ENCODE peak calls at places on chromosomes 13 and 19, in ten cellular contexts. N is right atrium auricular region, P is esophagus muscularis mucosa, A is cardiac muscle cell, Y is nephron progenitor cell, V is AG09319, K is hepatocyte, B is AG09309, J is fibroblast of pulmonary artery, X is lower leg skin. T is an unnamed sample.

GRCh38 chr19:7832781-7833180 is 2.8 kb downstream of the EVI5L start:
- DNase-seq in K (no peak), N (no peak), Y (no peak), J (peak; percentile 30), P (no peak), B (no peak), X (no peak), A (no peak), V (no peak), T (no peak)

GRCh38 chr19:53898680-53899341 is 10.3 kb upstream of the CACNG7 start:
- DNase-seq in X (no peak), Y (peak; percentile 82), B (no peak), N (no peak), P (no peak), J (no peak), A (no peak), V (no peak), K (no peak), T (no peak)

GRCh38 chr19:38898788-38899446 is 501 bp downstream of the SIRT2 start:
- DNase-seq in V (no peak), K (no peak), Y (peak; percentile 18), J (peak; percentile 24), P (no peak), X (no peak), A (peak; percentile 18), B (no peak), N (peak; percentile 61), T (peak; percentile 10)

GRCh38 chr19:46077815-46078167 is 37.0 kb upstream of the IGFL4 start:
- DNase-seq in J (no peak), N (no peak), V (no peak), Y (no peak), X (no peak), K (no peak), A (no peak), B (no peak), P (no peak), T (no peak)

GRCh38 chr13:96621634-96622033 is 372.6 kb downstream of the OXGR1 start:
- DNase-seq in K (no peak), Y (no peak), V (no peak), X (no peak), P (no peak), J (no peak), B (no peak), A (no peak), N (no peak), T (no peak)

GRCh38 chr13:48120246-48120645 is 25.3 kb upstream of the MED4 start:
- DNase-seq in N (no peak), X (no peak), V (no peak), J (no peak), P (no peak), A (no peak), B (no peak), Y (no peak), K (no peak), T (no peak)

GRCh38 chr19:13633109-13633508 is 126.8 kb upstream of the CACNA1A start:
- DNase-seq in X (no peak), P (no peak), N (no peak), A (peak; percentile 31), J (no peak), Y (peak; percentile 41), K (peak; percentile 66), B (no peak), V (peak; percentile 22), T (peak; percentile 71)

GRCh38 chr19:14347999-14348889 is 33.0 kb upstream of the ADGRE5 start:
- DNase-seq in J (peak; percentile 59), K (peak; percentile 77), N (peak; percentile 64), A (peak; percentile 70), V (no peak), B (no peak), P (no peak), X (peak; percentile 94), Y (peak; percentile 78), T (peak; percentile 38)

DNA sequence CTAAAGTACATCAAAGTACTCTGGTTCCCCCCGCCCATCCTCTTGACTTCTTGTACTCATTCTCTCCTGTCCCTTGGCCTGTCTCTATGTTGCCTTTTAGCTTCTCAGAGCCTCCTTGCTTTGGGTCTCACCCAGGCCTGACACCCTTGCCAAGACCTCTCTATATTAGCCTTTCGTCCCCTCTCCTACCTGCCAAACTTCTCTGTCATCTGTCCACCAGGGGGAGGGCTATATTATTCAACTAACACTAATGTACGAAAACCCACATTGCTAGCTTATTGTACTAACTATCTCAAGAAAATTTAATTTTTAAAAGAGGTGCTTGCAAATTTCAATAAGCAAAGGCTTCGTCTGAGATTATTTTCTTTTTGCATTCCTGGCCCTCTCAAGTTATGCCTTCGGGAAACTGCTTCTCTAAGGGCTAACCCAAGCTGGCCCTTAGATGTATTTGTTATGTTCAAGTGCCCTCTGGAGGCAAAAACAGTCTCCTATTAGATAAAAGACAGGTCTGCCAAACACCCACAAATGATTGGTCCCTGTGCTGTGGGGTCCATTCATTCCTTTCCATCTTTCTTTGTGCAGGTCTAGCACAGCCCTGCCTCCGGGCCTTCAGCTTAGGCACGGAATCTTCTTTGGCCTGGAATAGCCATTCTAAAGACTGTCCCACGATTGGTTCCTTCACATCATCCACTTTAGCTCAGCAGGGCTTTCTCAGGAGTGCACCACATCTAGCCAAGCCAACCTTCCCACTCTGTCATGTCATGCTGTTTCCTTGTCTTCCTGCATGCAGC is 6.4 kb upstream of the MRPS31 start:
- DNase-seq in X (no peak), Y (peak; percentile 30), V (no peak), J (peak; percentile 67), A (peak; percentile 71), B (no peak), P (no peak), N (no peak), K (peak; percentile 70), T (peak; percentile 65)
- TF ChIP-seq CTCF in X (peak; percentile 19), Y (peak; percentile 75), V (peak; percentile 49), J (peak; percentile 55), A (peak; percentile 63), B (peak; percentile 48), P (peak; percentile 62), N (peak; percentile 84), K (peak; percentile 66), T (peak; percentile 54)

GRCh38 chr13:104565888-104566287 is 1499.7 kb upstream of the SLC10A2 start:
- DNase-seq in K (no peak), A (no peak), J (no peak), B (no peak), P (no peak), Y (no peak), V (no peak), X (no peak), N (no peak), T (no peak)

GRCh38 chr13:104571890-104572229 is 1505.6 kb upstream of the SLC10A2 start:
- DNase-seq in V (no peak), A (no peak), Y (no peak), N (no peak), B (no peak), J (no peak), X (no peak), P (no peak), K (no peak), T (no peak)

GRCh38 chr13:104577029-104577820 is 1511.0 kb upstream of the SLC10A2 start:
- DNase-seq in B (no peak), A (no peak), P (no peak), J (peak; percentile 49), V (no peak), Y (no peak), K (no peak), X (no peak), N (no peak), T (no peak)

GRCh38 chr13:104567114-104567513 is 1500.9 kb upstream of the SLC10A2 start:
- DNase-seq in J (no peak), X (no peak), K (no peak), B (no peak), P (no peak), A (no peak), Y (no peak), V (no peak), N (no peak), T (no peak)

GRCh38 chr13:104571161-104571889 is 1505.1 kb upstream of the SLC10A2 start:
- DNase-seq in A (peak; percentile 81), B (no peak), J (peak; percentile 92), X (peak; percentile 90), Y (peak; percentile 60), K (peak; percentile 87), P (no peak), V (no peak), N (peak; percentile 86), T (peak; percentile 95)
- TF ChIP-seq CTCF in A (peak; percentile 89), B (peak; percentile 49), J (peak; percentile 96), X (no peak), Y (peak; percentile 81), K (peak; percentile 85), P (peak; percentile 76), V (no peak), N (peak; percentile 77), T (peak; percentile 85)

GRCh38 chr13:93231867-93232266 is 5.3 kb downstream of the GPC6 start:
- DNase-seq in X (no peak), Y (no peak), V (no peak), K (peak; percentile 32), P (no peak), A (no peak), N (no peak), J (no peak), B (no peak), T (no peak)

GRCh38 chr13:93233997-93234416 is 7.4 kb downstream of the GPC6 start:
- DNase-seq in A (no peak), X (no peak), B (no peak), K (peak; percentile 23), V (no peak), J (no peak), Y (no peak), N (no peak), P (no peak), T (no peak)

GRCh38 chr13:93235258-93236015 is 8.8 kb downstream of the GPC6 start:
- DNase-seq in B (no peak), Y (no peak), K (no peak), J (peak; percentile 40), X (no peak), N (no peak), P (no peak), A (no peak), V (no peak), T (peak; percentile 43)

GRCh38 chr13:93230466-93230865 is 3.9 kb downstream of the GPC6 start:
- DNase-seq in X (no peak), N (no peak), A (no peak), B (peak; percentile 67), Y (no peak), P (no peak), J (peak; percentile 85), V (no peak), K (peak; percentile 22), T (peak; percentile 69)

DNA sequence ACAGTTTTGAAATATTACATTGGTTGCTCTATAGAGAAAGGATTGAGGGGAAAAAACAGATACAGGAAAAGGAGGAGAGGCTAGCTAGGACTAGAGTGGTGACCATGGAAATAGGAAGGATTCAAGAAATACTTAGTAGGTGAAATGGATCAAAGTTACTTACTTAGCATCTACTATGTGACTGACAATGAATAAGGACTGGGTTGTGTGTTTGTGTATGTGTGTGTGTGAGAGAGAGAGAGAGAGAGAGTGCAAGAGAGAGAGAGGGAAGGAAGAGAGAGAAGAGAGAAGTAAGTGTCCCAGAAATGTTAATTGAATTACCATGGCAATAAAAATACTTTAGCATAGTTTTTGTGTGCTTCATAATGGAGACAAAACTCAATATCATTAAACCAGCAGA is 7.9 kb downstream of the GPC6 start:
- DNase-seq in X (no peak), K (no peak), J (no peak), P (no peak), V (no peak), A (no peak), Y (no peak), B (no peak), N (no peak), T (no peak)
- TF ChIP-seq CTCF in X (no peak), K (no peak), J (no peak), P (no peak), V (no peak), A (no peak), Y (no peak), B (no peak), N (no peak), T (no peak)

GRCh38 chr13:113015826-113016525 is 47.0 kb downstream of the MCF2L start:
- DNase-seq in K (no peak), X (no peak), A (no peak), P (no peak), N (no peak), V (no peak), Y (no peak), J (no peak), B (no peak), T (no peak)
- TF ChIP-seq CTCF in K (no peak), X (no peak), A (no peak), P (no peak), N (no peak), V (no peak), Y (no peak), J (no peak), B (no peak), T (no peak)